ENCODE peak calls at places on chromosomes 7 and 10, in seven cellular contexts. Q is H9, J is neuronal stem cell, N is IMR-90, V is mesendoderm, G is mesenchymal stem cell, M is trophoblast cell. W is an unnamed sample.

GRCh38 chr7:2068693-2069471 is 163.9 kb downstream of the MAD1L1 start:
- DNase-seq in M (no peak), N (no peak), G (no peak), V (no peak), J (no peak), Q (no peak), W (no peak)

GRCh38 chr10:43188702-43189101 is 50.5 kb downstream of the CSGALNACT2 start:
- DNase-seq in V (no peak), J (no peak), N (peak; percentile 43), G (no peak), M (no peak), Q (no peak), W (no peak)

GRCh38 chr7:155821851-155822250 is 9.6 kb upstream of the SHH start:
- DNase-seq in G (no peak), Q (no peak), M (no peak), J (no peak), N (no peak), V (no peak), W (no peak)

GRCh38 chr7:140810830-140811556 is 113.7 kb downstream of the BRAF start:
- DNase-seq in N (peak; percentile 66), G (peak; percentile 78), J (peak; percentile 51), M (peak; percentile 59), Q (peak; percentile 63), V (peak; percentile 78), W (peak; percentile 73)

GRCh38 chr10:71835671-71836593 is 15.1 kb downstream of the PSAP start:
- DNase-seq in V (no peak), Q (no peak), M (peak; percentile 74), G (peak; percentile 76), N (peak; percentile 70), J (no peak), W (no peak)

GRCh38 chr7:151129882-151130591 is 37.5 kb downstream of the GBX1 start:
- DNase-seq in M (no peak), N (no peak), G (no peak), V (no peak), J (no peak), Q (no peak), W (no peak)

GRCh38 chr7:1247527-1248041 is 14.9 kb downstream of the UNCX start:
- DNase-seq in V (peak; percentile 53), M (no peak), N (no peak), J (no peak), Q (no peak), G (no peak), W (no peak)

GRCh38 chr7:121515651-121516401 is 119.7 kb upstream of the FAM3C start:
- DNase-seq in J (no peak), G (no peak), N (no peak), V (no peak), M (peak; percentile 83), Q (no peak), W (no peak)

GRCh38 chr10:12341526-12341925 is 7.8 kb upstream of the CAMK1D start:
- DNase-seq in J (no peak), M (no peak), N (no peak), G (no peak), Q (no peak), V (no peak), W (no peak)
- H3K4ac ChIP-seq in J (no peak overlapping the region), M (no peak overlapping the region), N (no peak overlapping the region), G (no peak overlapping the region), Q (no peak overlapping the region), V (no peak overlapping the region), W (no peak overlapping the region)

DNA sequence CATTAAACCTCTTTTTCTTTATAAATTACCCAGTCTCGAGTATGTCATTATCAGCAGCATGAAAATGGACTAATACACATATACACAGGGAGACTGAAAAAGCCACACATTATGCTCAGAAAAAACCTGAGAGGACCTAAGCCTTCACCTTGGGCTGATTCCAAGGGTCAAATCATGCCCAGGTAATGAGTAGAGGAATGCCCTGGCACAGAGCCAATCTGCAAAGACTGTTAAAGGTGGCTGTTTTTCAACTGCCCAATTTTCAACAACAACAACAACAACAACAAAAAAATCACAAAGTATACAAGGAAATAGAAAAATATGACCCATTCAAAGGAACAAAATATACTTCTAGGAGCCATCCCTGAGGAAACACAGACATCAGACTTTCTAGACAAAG is 220.2 kb upstream of the TBX20 start:
- DNase-seq in J (no peak), V (no peak), Q (no peak), G (no peak), M (no peak), N (no peak), W (no peak)
- H3K4ac ChIP-seq in J (no peak overlapping the region), V (no peak overlapping the region), Q (no peak overlapping the region), G (no peak overlapping the region), M (no peak overlapping the region), N (no peak overlapping the region), W (no peak overlapping the region)

GRCh38 chr10:132560248-132560731 is 22.7 kb downstream of the INPP5A start:
- DNase-seq in Q (no peak), N (peak; percentile 12), J (no peak), M (no peak), G (no peak), V (no peak), W (no peak)
- H3K4ac ChIP-seq in Q (no peak overlapping the region), N (no peak overlapping the region), J (no peak overlapping the region), M (no peak overlapping the region), G (no peak overlapping the region), V (no peak overlapping the region), W (no peak overlapping the region)

DNA sequence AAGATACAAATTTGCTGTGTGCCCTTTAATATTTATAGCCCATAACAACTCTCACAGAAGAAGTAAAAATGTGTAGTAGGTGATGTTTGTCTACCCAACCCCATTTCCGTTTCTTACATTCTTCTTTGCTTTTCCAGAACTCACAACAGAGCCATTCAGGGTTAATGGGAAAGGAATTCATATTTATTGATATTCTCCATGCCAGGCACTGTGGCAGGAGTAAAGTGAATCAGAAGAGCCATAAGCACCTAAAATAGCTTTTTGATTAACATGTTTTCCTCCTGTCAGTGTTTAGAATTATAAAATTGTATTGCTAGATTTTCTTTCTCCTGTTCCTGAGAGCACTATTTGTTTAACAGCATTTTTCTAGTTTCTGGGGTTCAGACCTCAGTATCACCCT is 49.5 kb downstream of the SEMA3C start:
- DNase-seq in N (no peak), G (no peak), Q (no peak), M (no peak), J (no peak), V (no peak), W (no peak)
- H3K4ac ChIP-seq in N (no peak overlapping the region), G (no peak overlapping the region), Q (no peak overlapping the region), M (no peak overlapping the region), J (no peak overlapping the region), V (no peak overlapping the region), W (no peak overlapping the region)

DNA sequence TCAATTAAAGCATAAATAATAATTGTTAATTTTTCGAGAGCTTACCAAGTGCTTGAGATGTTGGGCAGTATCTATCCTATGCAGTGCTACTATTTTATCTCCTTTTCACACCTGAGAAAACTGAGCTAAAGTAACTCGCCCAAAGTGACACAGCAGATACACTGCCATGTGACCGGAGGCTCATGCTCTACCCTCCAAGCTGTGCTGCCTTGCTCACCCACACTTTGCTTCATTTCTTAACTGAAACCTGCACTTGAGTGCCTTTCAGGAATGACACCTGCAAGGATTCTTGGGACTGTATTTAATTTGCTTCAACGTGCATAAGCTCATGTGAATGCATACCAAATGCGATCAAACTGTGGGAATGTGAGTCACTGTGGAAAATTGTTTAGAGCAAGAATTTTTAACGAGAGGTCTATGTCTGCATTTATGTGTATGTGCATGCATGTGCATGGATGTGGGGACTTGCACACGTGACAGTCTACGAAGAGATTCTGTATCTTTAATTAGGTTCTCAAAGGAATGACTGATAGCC is 119.2 kb downstream of the ADCYAP1R1 start:
- DNase-seq in G (no peak), J (no peak), M (peak; percentile 15), V (no peak), N (no peak), Q (no peak), W (no peak)
- H3K4ac ChIP-seq in G (no peak overlapping the region), J (no peak overlapping the region), M (no peak overlapping the region), V (no peak overlapping the region), N (no peak overlapping the region), Q (no peak overlapping the region), W (no peak overlapping the region)

W was measured in H1.